ENCODE peak calls at places on chromosomes 5 and 9, in six cellular contexts. One of them, this sample, is unnamed.

GRCh38 chr5:108653201-108653600 is 94.5 kb upstream of the FER start:
- DNase-seq in CD8-positive, alpha-beta T cell: no peak
- DNase-seq in GM06990: no peak
- DNase-seq in choroid plexus epithelial cell: no peak
- DNase-seq in cardiac fibroblast: no peak
- DNase-seq in GM12865: no peak
- DNase-seq in this sample: no peak

GRCh38 chr9:86534572-86535258 is 180.5 kb upstream of the TUT7 start:
- DNase-seq in CD8-positive, alpha-beta T cell: no peak
- DNase-seq in GM06990: no peak
- DNase-seq in choroid plexus epithelial cell: peak; percentile 74
- DNase-seq in cardiac fibroblast: peak; percentile 88
- DNase-seq in GM12865: no peak
- DNase-seq in this sample: no peak

GRCh38 chr5:174086751-174087150 is 41.2 kb downstream of the NSG2 start:
- DNase-seq in CD8-positive, alpha-beta T cell: no peak
- DNase-seq in GM06990: no peak
- DNase-seq in choroid plexus epithelial cell: no peak
- DNase-seq in cardiac fibroblast: no peak
- DNase-seq in GM12865: no peak
- DNase-seq in this sample: no peak

GRCh38 chr9:85142461-85143401 is 473.2 kb downstream of the NTRK2 start:
- DNase-seq in CD8-positive, alpha-beta T cell: no peak
- DNase-seq in GM06990: no peak
- DNase-seq in choroid plexus epithelial cell: no peak
- DNase-seq in cardiac fibroblast: peak; percentile 40
- DNase-seq in GM12865: peak; percentile 37
- DNase-seq in this sample: no peak

GRCh38 chr9:130183133-130183762 is 11.0 kb downstream of the NCS1 start:
- DNase-seq in CD8-positive, alpha-beta T cell: no peak
- DNase-seq in GM06990: no peak
- DNase-seq in choroid plexus epithelial cell: peak; percentile 71
- DNase-seq in cardiac fibroblast: peak; percentile 79
- DNase-seq in GM12865: no peak
- DNase-seq in this sample: no peak

GRCh38 chr5:91252916-91253315 is 130.2 kb downstream of the ARRDC3 start:
- DNase-seq in CD8-positive, alpha-beta T cell: no peak
- DNase-seq in GM06990: no peak
- DNase-seq in choroid plexus epithelial cell: no peak
- DNase-seq in cardiac fibroblast: no peak
- DNase-seq in GM12865: no peak
- DNase-seq in this sample: no peak

GRCh38 chr5:27241564-27242257 is 203.3 kb upstream of the CDH9 start:
- DNase-seq in CD8-positive, alpha-beta T cell: no peak
- DNase-seq in GM06990: no peak
- DNase-seq in choroid plexus epithelial cell: peak; percentile 98
- DNase-seq in cardiac fibroblast: peak; percentile 96
- DNase-seq in GM12865: no peak
- DNase-seq in this sample: no peak

GRCh38 chr9:16135916-16136315 is 583.1 kb downstream of the CCDC171 start:
- DNase-seq in CD8-positive, alpha-beta T cell: no peak
- DNase-seq in GM06990: no peak
- DNase-seq in choroid plexus epithelial cell: peak; percentile 34
- DNase-seq in cardiac fibroblast: no peak
- DNase-seq in GM12865: no peak
- DNase-seq in this sample: no peak

GRCh38 chr9:114366334-114367128 is 21.3 kb downstream of the AKNA start:
- DNase-seq in CD8-positive, alpha-beta T cell: no peak
- DNase-seq in GM06990: peak; percentile 66
- DNase-seq in choroid plexus epithelial cell: peak; percentile 94
- DNase-seq in cardiac fibroblast: peak; percentile 88
- DNase-seq in GM12865: peak; percentile 77
- DNase-seq in this sample: peak; percentile 60

GRCh38 chr5:143025376-143025775 is 255.2 kb downstream of the ARHGAP26 start:
- DNase-seq in CD8-positive, alpha-beta T cell: no peak
- DNase-seq in GM06990: no peak
- DNase-seq in choroid plexus epithelial cell: no peak
- DNase-seq in cardiac fibroblast: no peak
- DNase-seq in GM12865: peak; percentile 68
- DNase-seq in this sample: no peak

GRCh38 chr9:124214116-124214515 is 43.6 kb upstream of the NEK6 start:
- DNase-seq in CD8-positive, alpha-beta T cell: no peak
- DNase-seq in GM06990: no peak
- DNase-seq in choroid plexus epithelial cell: no peak
- DNase-seq in cardiac fibroblast: no peak
- DNase-seq in GM12865: no peak
- DNase-seq in this sample: no peak

GRCh38 chr5:163338-163620 is 28.0 kb upstream of the LRRC14B start:
- DNase-seq in CD8-positive, alpha-beta T cell: no peak
- DNase-seq in GM06990: no peak
- DNase-seq in choroid plexus epithelial cell: no peak
- DNase-seq in cardiac fibroblast: no peak
- DNase-seq in GM12865: no peak
- DNase-seq in this sample: no peak

GRCh38 chr9:15513335-15513734 is 2.6 kb upstream of the PSIP1 start:
- DNase-seq in CD8-positive, alpha-beta T cell: no peak
- DNase-seq in GM06990: no peak
- DNase-seq in choroid plexus epithelial cell: peak; percentile 28
- DNase-seq in cardiac fibroblast: peak; percentile 21
- DNase-seq in GM12865: peak; percentile 59
- DNase-seq in this sample: no peak

GRCh38 chr9:124394596-124394995 is 20.6 kb downstream of the PSMB7 start:
- DNase-seq in CD8-positive, alpha-beta T cell: no peak
- DNase-seq in GM06990: no peak
- DNase-seq in choroid plexus epithelial cell: no peak
- DNase-seq in cardiac fibroblast: no peak
- DNase-seq in GM12865: no peak
- DNase-seq in this sample: no peak

GRCh38 chr5:146894763-146895521 is 16.4 kb upstream of the PPP2R2B start:
- DNase-seq in CD8-positive, alpha-beta T cell: no peak
- DNase-seq in GM06990: no peak
- DNase-seq in choroid plexus epithelial cell: no peak
- DNase-seq in cardiac fibroblast: no peak
- DNase-seq in GM12865: no peak
- DNase-seq in this sample: no peak

GRCh38 chr9:2339416-2339815 is 282.2 kb upstream of the VLDLR start:
- DNase-seq in CD8-positive, alpha-beta T cell: no peak
- DNase-seq in GM06990: no peak
- DNase-seq in choroid plexus epithelial cell: no peak
- DNase-seq in cardiac fibroblast: no peak
- DNase-seq in GM12865: no peak
- DNase-seq in this sample: no peak

GRCh38 chr9:135282001-135282731 is 194.7 kb downstream of the OLFM1 start:
- DNase-seq in CD8-positive, alpha-beta T cell: no peak
- DNase-seq in GM06990: peak; percentile 28
- DNase-seq in choroid plexus epithelial cell: peak; percentile 11
- DNase-seq in cardiac fibroblast: peak; percentile 34
- DNase-seq in GM12865: peak; percentile 13
- DNase-seq in this sample: no peak

GRCh38 chr5:78190402-78190801 is 104.1 kb downstream of the AP3B1 start:
- DNase-seq in CD8-positive, alpha-beta T cell: no peak
- DNase-seq in GM06990: no peak
- DNase-seq in choroid plexus epithelial cell: no peak
- DNase-seq in cardiac fibroblast: no peak
- DNase-seq in GM12865: no peak
- DNase-seq in this sample: no peak

GRCh38 chr9:37602817-37603216 is 10.4 kb upstream of the TOMM5 start:
- DNase-seq in CD8-positive, alpha-beta T cell: no peak
- DNase-seq in GM06990: no peak
- DNase-seq in choroid plexus epithelial cell: no peak
- DNase-seq in cardiac fibroblast: no peak
- DNase-seq in GM12865: no peak
- DNase-seq in this sample: no peak

GRCh38 chr9:93929231-93929630 is 25.9 kb downstream of the BARX1 start:
- DNase-seq in CD8-positive, alpha-beta T cell: no peak
- DNase-seq in GM06990: no peak
- DNase-seq in choroid plexus epithelial cell: no peak
- DNase-seq in cardiac fibroblast: no peak
- DNase-seq in GM12865: no peak
- DNase-seq in this sample: no peak

GRCh38 chr9:6355728-6356127 is 27.6 kb downstream of the TPD52L3 start:
- DNase-seq in CD8-positive, alpha-beta T cell: no peak
- DNase-seq in GM06990: no peak
- DNase-seq in choroid plexus epithelial cell: peak; percentile 74
- DNase-seq in cardiac fibroblast: peak; percentile 58
- DNase-seq in GM12865: peak; percentile 53
- DNase-seq in this sample: peak; percentile 16

GRCh38 chr5:140916325-140916724 is 9.8 kb upstream of the PCDHAC1 start:
- DNase-seq in CD8-positive, alpha-beta T cell: no peak
- DNase-seq in GM06990: no peak
- DNase-seq in choroid plexus epithelial cell: no peak
- DNase-seq in cardiac fibroblast: no peak
- DNase-seq in GM12865: no peak
- DNase-seq in this sample: no peak

GRCh38 chr5:13606051-13606450 is 338.4 kb downstream of the DNAH5 start:
- DNase-seq in CD8-positive, alpha-beta T cell: no peak
- DNase-seq in GM06990: no peak
- DNase-seq in choroid plexus epithelial cell: no peak
- DNase-seq in cardiac fibroblast: no peak
- DNase-seq in GM12865: no peak
- DNase-seq in this sample: no peak

GRCh38 chr5:91110709-91111108 is 272.4 kb downstream of the ARRDC3 start:
- DNase-seq in CD8-positive, alpha-beta T cell: no peak
- DNase-seq in GM06990: no peak
- DNase-seq in choroid plexus epithelial cell: peak; percentile 60
- DNase-seq in cardiac fibroblast: no peak
- DNase-seq in GM12865: no peak
- DNase-seq in this sample: no peak

GRCh38 chr9:35791321-35791921 is at the start of gene NPR2:
- DNase-seq in CD8-positive, alpha-beta T cell: no peak
- DNase-seq in GM06990: no peak
- DNase-seq in choroid plexus epithelial cell: peak; percentile 30
- DNase-seq in cardiac fibroblast: peak; percentile 53
- DNase-seq in GM12865: no peak
- DNase-seq in this sample: no peak

GRCh38 chr9:106358331-106358730 is 504.6 kb upstream of the ZNF462 start:
- DNase-seq in CD8-positive, alpha-beta T cell: no peak
- DNase-seq in GM06990: no peak
- DNase-seq in choroid plexus epithelial cell: no peak
- DNase-seq in cardiac fibroblast: no peak
- DNase-seq in GM12865: no peak
- DNase-seq in this sample: no peak

GRCh38 chr5:10333154-10334006 is 20.1 kb upstream of the MARCHF6 start:
- DNase-seq in CD8-positive, alpha-beta T cell: no peak
- DNase-seq in GM06990: peak; percentile 26
- DNase-seq in choroid plexus epithelial cell: peak; percentile 53
- DNase-seq in cardiac fibroblast: peak; percentile 45
- DNase-seq in GM12865: no peak
- DNase-seq in this sample: no peak

GRCh38 chr9:70408393-70409040 is 5.9 kb downstream of the KLF9 start:
- DNase-seq in CD8-positive, alpha-beta T cell: peak; percentile 25
- DNase-seq in GM06990: no peak
- DNase-seq in choroid plexus epithelial cell: no peak
- DNase-seq in cardiac fibroblast: peak; percentile 52
- DNase-seq in GM12865: no peak
- DNase-seq in this sample: no peak

GRCh38 chr5:151742870-151743294 is 15.5 kb downstream of the ATOX1 start:
- DNase-seq in CD8-positive, alpha-beta T cell: no peak
- DNase-seq in GM06990: no peak
- DNase-seq in choroid plexus epithelial cell: peak; percentile 79
- DNase-seq in cardiac fibroblast: peak; percentile 74
- DNase-seq in GM12865: peak; percentile 52
- DNase-seq in this sample: no peak

GRCh38 chr5:13660072-13660471 is 284.4 kb downstream of the DNAH5 start:
- DNase-seq in CD8-positive, alpha-beta T cell: no peak
- DNase-seq in GM06990: no peak
- DNase-seq in choroid plexus epithelial cell: peak; percentile 36
- DNase-seq in cardiac fibroblast: no peak
- DNase-seq in GM12865: no peak
- DNase-seq in this sample: no peak

GRCh38 chr5:63962345-63962744 is at the start of gene HTR1A:
- DNase-seq in CD8-positive, alpha-beta T cell: no peak
- DNase-seq in GM06990: no peak
- DNase-seq in choroid plexus epithelial cell: no peak
- DNase-seq in cardiac fibroblast: no peak
- DNase-seq in GM12865: no peak
- DNase-seq in this sample: no peak

GRCh38 chr5:111278824-111279504 is 54.8 kb downstream of the CAMK4 start:
- DNase-seq in CD8-positive, alpha-beta T cell: peak; percentile 93
- DNase-seq in GM06990: peak; percentile 24
- DNase-seq in choroid plexus epithelial cell: peak; percentile 68
- DNase-seq in cardiac fibroblast: peak; percentile 66
- DNase-seq in GM12865: peak; percentile 78
- DNase-seq in this sample: peak; percentile 48

GRCh38 chr5:95908799-95909198 is 52.9 kb downstream of the ELL2 start:
- DNase-seq in CD8-positive, alpha-beta T cell: no peak
- DNase-seq in GM06990: no peak
- DNase-seq in choroid plexus epithelial cell: no peak
- DNase-seq in cardiac fibroblast: no peak
- DNase-seq in GM12865: no peak
- DNase-seq in this sample: no peak
- H3K4me3 ChIP-seq in CD8-positive, alpha-beta T cell: no peak overlapping the region
- H3K4me3 ChIP-seq in GM06990: no peak overlapping the region
- H3K4me3 ChIP-seq in choroid plexus epithelial cell: no peak overlapping the region
- H3K4me3 ChIP-seq in cardiac fibroblast: no peak overlapping the region
- H3K4me3 ChIP-seq in GM12865: no peak overlapping the region
- H3K4me3 ChIP-seq in this sample: no peak overlapping the region

GRCh38 chr9:88173378-88173999 is 35.2 kb upstream of the SPATA31C2 start:
- DNase-seq in CD8-positive, alpha-beta T cell: peak; percentile 67
- DNase-seq in GM06990: peak; percentile 14
- DNase-seq in choroid plexus epithelial cell: peak; percentile 87
- DNase-seq in cardiac fibroblast: peak; percentile 84
- DNase-seq in GM12865: peak; percentile 53
- DNase-seq in this sample: peak; percentile 15
- TF ChIP-seq CTCF in CD8-positive, alpha-beta T cell: peak; percentile 80
- TF ChIP-seq CTCF in GM06990: peak; percentile 76
- TF ChIP-seq CTCF in choroid plexus epithelial cell: peak; percentile 83
- TF ChIP-seq CTCF in cardiac fibroblast: peak; percentile 71
- TF ChIP-seq CTCF in GM12865: peak; percentile 40
- TF ChIP-seq CTCF in this sample: peak; percentile 44

GRCh38 chr9:136721339-136722092 is 9.1 kb downstream of the DIPK1B start:
- DNase-seq in CD8-positive, alpha-beta T cell: no peak
- DNase-seq in GM06990: no peak
- DNase-seq in choroid plexus epithelial cell: peak; percentile 43
- DNase-seq in cardiac fibroblast: peak; percentile 73
- DNase-seq in GM12865: no peak
- DNase-seq in this sample: no peak
- H3K4me3 ChIP-seq in CD8-positive, alpha-beta T cell: no peak overlapping the region
- H3K4me3 ChIP-seq in GM06990: no peak overlapping the region
- H3K4me3 ChIP-seq in choroid plexus epithelial cell: no peak overlapping the region
- H3K4me3 ChIP-seq in cardiac fibroblast: no peak overlapping the region
- H3K4me3 ChIP-seq in GM12865: no peak overlapping the region
- H3K4me3 ChIP-seq in this sample: no peak overlapping the region

GRCh38 chr5:155906046-155906445 is 420.9 kb upstream of the SGCD start:
- DNase-seq in CD8-positive, alpha-beta T cell: no peak
- DNase-seq in GM06990: no peak
- DNase-seq in choroid plexus epithelial cell: no peak
- DNase-seq in cardiac fibroblast: no peak
- DNase-seq in GM12865: no peak
- DNase-seq in this sample: no peak
- TF ChIP-seq CTCF in CD8-positive, alpha-beta T cell: no peak
- TF ChIP-seq CTCF in GM06990: peak; percentile 7
- TF ChIP-seq CTCF in choroid plexus epithelial cell: no peak
- TF ChIP-seq CTCF in cardiac fibroblast: no peak
- TF ChIP-seq CTCF in GM12865: no peak
- TF ChIP-seq CTCF in this sample: no peak

This sample was measured in GM12864.